ENCODE peak calls at places on chromosomes 16 and 17, in nine cellular contexts. M, K, Y, R, P, C, J, Z and X are unnamed samples.

GRCh38 chr16:27762441-27762840 is 212.5 kb downstream of the KATNIP start:
- ATAC-seq in Z (no peak), M (no peak), Y (no peak), K (no peak), R (no peak), P (no peak), J (no peak), C (no peak), X (no peak)

GRCh38 chr17:58525239-58525638 is 10.8 kb upstream of the MTMR4 start:
- ATAC-seq in Z (no peak), J (no peak), P (peak), K (peak), M (no peak), C (peak), R (no peak), Y (peak), X (no peak)

GRCh38 chr17:6162892-6163291 is 92.7 kb downstream of the WSCD1 start:
- ATAC-seq in K (no peak), C (no peak), Y (no peak), J (no peak), M (no peak), R (no peak), P (no peak), Z (no peak), X (no peak)

GRCh38 chr16:61820398-61820797 is 215.8 kb downstream of the CDH8 start:
- ATAC-seq in R (no peak), K (no peak), C (no peak), Y (no peak), J (no peak), M (no peak), Z (no peak), P (no peak), X (no peak)

GRCh38 chr16:47712276-47713224 is 251.4 kb downstream of the PHKB start:
- ATAC-seq in Z (peak), M (no peak), C (no peak), P (no peak), J (no peak), R (no peak), Y (no peak), K (no peak), X (peak)

GRCh38 chr17:60141111-60142018 is 8.4 kb upstream of the CA4 start:
- ATAC-seq in M (no peak), R (no peak), Y (no peak), Z (no peak), J (no peak), P (no peak), C (peak), K (peak), X (peak)

GRCh38 chr17:17719966-17720543 is 38.8 kb downstream of the RAI1 start:
- ATAC-seq in J (no peak), K (no peak), Y (no peak), C (no peak), M (no peak), Z (no peak), P (peak), R (no peak), X (peak)

GRCh38 chr16:72094266-72094610 is 591 bp downstream of the DHX38 start:
- ATAC-seq in Z (peak), J (peak), P (peak), K (peak), M (no peak), C (no peak), R (peak), Y (peak), X (peak)